ENCODE peak calls at places on chromosomes 3 and 15, in eight cellular contexts. Q is PC-3; B is T-cell; G is upper lobe of right lung; X is GM10248; R is progenitor cell of endocrine pancreas; V is CD8-positive, alpha-beta T cell; M is foreskin fibroblast. E is an unnamed sample.

GRCh38 chr3:149042766-149043386 is 43.5 kb downstream of the HLTF start:
- DNase-seq in X (peak), Q (peak), B (no peak), M (peak), V (no peak), G (no peak), R (no peak), E (no peak)

GRCh38 chr3:138359549-138360271 is 11.3 kb downstream of the MRAS start:
- DNase-seq in M (no peak), X (no peak), B (no peak), Q (no peak), G (no peak), R (no peak), V (no peak), E (no peak)

GRCh38 chr3:99699841-99700240 is 61.4 kb downstream of the COL8A1 start:
- DNase-seq in M (peak), G (no peak), R (no peak), V (no peak), X (no peak), B (no peak), Q (no peak), E (no peak)

GRCh38 chr15:74431645-74432044 is 2.1 kb downstream of the SEMA7A start:
- DNase-seq in V (no peak), M (no peak), R (no peak), Q (peak), B (peak), G (no peak), X (no peak), E (no peak)

GRCh38 chr15:41797194-41797593 is 22.9 kb downstream of the MAPKBP1 start:
- DNase-seq in M (no peak), G (no peak), B (no peak), X (no peak), R (no peak), V (no peak), Q (peak), E (peak)

GRCh38 chr3:102269401-102269800 is 165.4 kb upstream of the ZPLD1 start:
- DNase-seq in G (no peak), R (no peak), V (no peak), B (no peak), X (no peak), Q (no peak), M (no peak), E (no peak)

GRCh38 chr3:53023072-53023823 is 22.6 kb downstream of the SFMBT1 start:
- DNase-seq in Q (no peak), G (no peak), R (no peak), X (no peak), V (no peak), B (no peak), M (no peak), E (no peak)

GRCh38 chr3:853489-853888 is 239.3 kb upstream of the CNTN6 start:
- DNase-seq in Q (no peak), B (no peak), V (no peak), M (no peak), X (no peak), R (no peak), G (no peak), E (no peak)

GRCh38 chr3:15052335-15053242 is 12.5 kb downstream of the MRPS25 start:
- DNase-seq in X (no peak), V (no peak), M (no peak), B (no peak), G (no peak), R (no peak), Q (no peak), E (no peak)

GRCh38 chr3:56783644-56784451 is 17.9 kb downstream of the ARHGEF3 start:
- DNase-seq in Q (peak), G (no peak), V (peak), X (peak), R (no peak), B (peak), M (peak), E (no peak)

GRCh38 chr3:110940074-110940473 is 131.5 kb upstream of the NECTIN3 start:
- DNase-seq in Q (no peak), V (no peak), M (no peak), G (no peak), X (no peak), B (no peak), R (no peak), E (no peak)

GRCh38 chr15:45827275-45827674 is 192.4 kb downstream of the SQOR start:
- DNase-seq in X (no peak), R (no peak), V (no peak), Q (no peak), G (no peak), M (no peak), B (no peak), E (no peak)

GRCh38 chr15:83164409-83165404 is 42.9 kb downstream of the HDGFL3 start:
- DNase-seq in M (peak), X (no peak), Q (peak), B (no peak), G (no peak), V (no peak), R (no peak), E (no peak)

GRCh38 chr3:8647137-8647970 is 2.8 kb upstream of the SSUH2 start:
- DNase-seq in Q (no peak), R (no peak), V (no peak), X (no peak), M (no peak), B (no peak), G (no peak), E (no peak)

GRCh38 chr3:17154941-17155340 is 270.2 kb downstream of the PLCL2 start:
- DNase-seq in M (no peak), Q (no peak), X (no peak), V (peak), B (no peak), G (no peak), R (no peak), E (no peak)

GRCh38 chr3:108509873-108510272 is 523 bp downstream of the MYH15 start:
- DNase-seq in G (no peak), X (no peak), R (no peak), M (no peak), V (no peak), B (no peak), Q (no peak), E (no peak)